ENCODE peak calls at places on chromosomes 16 and 17, in seven cellular contexts. Q is D341Med; K is putamen; J is prostate gland; C is stimulated activated naive CD8-positive, alpha-beta T cell treated with anti-CD3 and anti-CD28 coated beads, Interleukin-15, Interleukin-2, amounts not matched to agents 100 U/mL and 50 U/mL, for 24 hours; T is activated CD4-positive, alpha-beta memory T cell treated with anti-CD3 and anti-CD28 coated beads, Interleukin-2, amount 10 ng/mL, durations not matched to agents 7 days and 5 days; V is activated CD8-positive, alpha-beta memory T cell treated with anti-CD3 and anti-CD28 coated beads, Interleukin-2, amount 50 U/mL, for 48 hours. P is an unnamed sample.
A peak's percentile ranks its signal among the peaks of the same experiment; 100 is the strongest.

GRCh38 chr17:68509151-68510057 is 2.8 kb upstream of the PRKAR1A start:
- DNase-seq in K (no peak), V (no peak), J (no peak), T (peak; percentile 41), Q (no peak), C (no peak), P (no peak)

GRCh38 chr16:51155901-51156810 is 5.1 kb upstream of the SALL1 start:
- DNase-seq in C (no peak), J (no peak), Q (no peak), T (no peak), V (no peak), K (no peak), P (no peak)

GRCh38 chr17:59149051-59149450 is 5.9 kb downstream of the SKA2 start:
- DNase-seq in Q (no peak), C (no peak), J (no peak), K (no peak), T (no peak), V (no peak), P (no peak)

GRCh38 chr16:27983244-27983643 is 80.3 kb downstream of the GSG1L start:
- DNase-seq in J (no peak), Q (no peak), V (no peak), T (no peak), C (no peak), K (no peak), P (no peak)

GRCh38 chr16:12387786-12388185 is 411.3 kb downstream of the SNX29 start:
- DNase-seq in J (no peak), K (no peak), Q (no peak), T (no peak), C (no peak), V (no peak), P (no peak)

GRCh38 chr17:16378631-16379282 is 2.1 kb upstream of the UBB start:
- DNase-seq in C (no peak), V (no peak), K (no peak), T (no peak), J (peak; percentile 30), Q (no peak), P (no peak)

GRCh38 chr17:12898110-12898509 is 108.8 kb downstream of the ARHGAP44 start:
- DNase-seq in Q (no peak), J (no peak), C (no peak), K (no peak), T (no peak), V (no peak), P (no peak)

GRCh38 chr17:30378191-30378796 is 433 bp upstream of the CPD start:
- DNase-seq in Q (peak; percentile 61), T (peak; percentile 67), V (peak; percentile 82), C (peak; percentile 60), K (no peak), J (no peak), P (no peak)

GRCh38 chr17:58643147-58643546 is 48.7 kb downstream of the TEX14 start:
- DNase-seq in K (no peak), V (no peak), C (no peak), J (no peak), T (no peak), Q (no peak), P (peak; percentile 34)

GRCh38 chr16:4529085-4530060 is 9.2 kb downstream of the CDIP1 start:
- DNase-seq in J (no peak), Q (no peak), C (no peak), V (no peak), T (no peak), K (no peak), P (peak; percentile 29)

GRCh38 chr16:85636234-85636812 is 23.2 kb downstream of the GSE1 start:
- DNase-seq in Q (no peak), V (no peak), T (no peak), J (no peak), K (no peak), C (no peak), P (no peak)

GRCh38 chr17:58328195-58329034 is at the start of gene TSPOAP1:
- DNase-seq in Q (no peak), C (peak; percentile 89), J (no peak), K (no peak), T (peak; percentile 84), V (peak; percentile 97), P (no peak)

GRCh38 chr17:69654981-69655581 is 240.6 kb downstream of the MAP2K6 start:
- DNase-seq in C (no peak), Q (no peak), V (no peak), K (no peak), T (no peak), J (no peak), P (peak; percentile 79)

GRCh38 chr17:42421479-42422332 is 1.4 kb downstream of the CAVIN1 start:
- DNase-seq in C (peak; percentile 19), Q (peak; percentile 55), K (no peak), J (no peak), T (no peak), V (no peak), P (no peak)

GRCh38 chr17:19461139-19461538 is 50.1 kb downstream of the RNF112 start:
- DNase-seq in Q (no peak), C (no peak), K (peak; percentile 70), J (no peak), V (no peak), T (no peak), P (no peak)

GRCh38 chr16:61324044-61324443 is 712.2 kb downstream of the CDH8 start:
- DNase-seq in J (no peak), C (no peak), V (no peak), Q (no peak), K (no peak), T (no peak), P (no peak)